ENCODE peak calls at places on chromosomes 5 and 9, in four cellular contexts. T is cardiac muscle cell, Q is pancreas, M is brain microvascular endothelial cell. V is an unnamed sample.

GRCh38 chr5:1112596-1113331 is 901 bp upstream of the SLC12A7 start:
- DNase-seq in M (no peak), T (no peak), Q (no peak), V (no peak)

GRCh38 chr5:160333726-160334125 is 21.4 kb upstream of the CCNJL start:
- DNase-seq in Q (no peak), M (no peak), T (peak), V (no peak)

GRCh38 chr5:39076757-39077475 is 2.7 kb upstream of the RICTOR start:
- DNase-seq in T (no peak), M (no peak), Q (no peak), V (no peak)

GRCh38 chr9:137984520-137985257 is 107.1 kb downstream of the CACNA1B start:
- DNase-seq in T (no peak), Q (no peak), M (no peak), V (no peak)

GRCh38 chr9:130265431-130266235 is at the start of gene HMCN2:
- DNase-seq in Q (peak), M (no peak), T (peak), V (no peak)

GRCh38 chr9:88303785-88304495 is 84.3 kb upstream of the SPIN1 start:
- DNase-seq in T (no peak), M (peak), Q (no peak), V (no peak)

GRCh38 chr5:170151105-170151831 is 45.6 kb downstream of the FOXI1 start:
- DNase-seq in T (peak), Q (no peak), M (peak), V (no peak)

GRCh38 chr5:137167187-137167586 is 331.9 kb downstream of the SPOCK1 start:
- DNase-seq in T (no peak), M (no peak), Q (no peak), V (no peak)

GRCh38 chr9:90961375-90961774 is 159.8 kb downstream of the SYK start:
- DNase-seq in T (peak), M (peak), Q (no peak), V (no peak)

GRCh38 chr5:137254695-137255094 is 244.4 kb downstream of the SPOCK1 start:
- DNase-seq in M (no peak), Q (no peak), T (peak), V (peak)

GRCh38 chr9:124456341-124457078 is 6.3 kb downstream of the ADGRD2 start:
- DNase-seq in Q (peak), M (no peak), T (no peak), V (no peak)

GRCh38 chr5:66144799-66145390 is 795 bp downstream of the SREK1 start:
- DNase-seq in M (no peak), T (no peak), Q (no peak), V (no peak)

GRCh38 chr9:129624168-129624759 is 1.7 kb upstream of the NTMT1 start:
- DNase-seq in Q (no peak), M (peak), T (peak), V (peak)

GRCh38 chr9:37082214-37082765 is 38.1 kb upstream of the ZCCHC7 start:
- DNase-seq in T (peak), Q (no peak), M (peak), V (no peak)

GRCh38 chr9:122808141-122808540 is 8.2 kb downstream of the OR1K1 start:
- DNase-seq in M (no peak), T (no peak), Q (no peak), V (no peak)

GRCh38 chr5:111058064-111058463 is 13.4 kb upstream of the TSLP start:
- DNase-seq in Q (no peak), M (no peak), T (no peak), V (no peak)

GRCh38 chr9:130414910-130415746 is 29.6 kb upstream of the ASS1 start:
- DNase-seq in Q (no peak), M (no peak), T (no peak), V (no peak)

GRCh38 chr5:1343931-1344901 is 683 bp downstream of the CLPTM1L start:
- DNase-seq in T (peak), M (no peak), Q (peak), V (no peak)

GRCh38 chr5:180067986-180068385 is 3.6 kb downstream of the RNF130 start:
- DNase-seq in M (no peak), T (no peak), Q (no peak), V (peak)

GRCh38 chr9:133861692-133862091 is 123.5 kb upstream of the SARDH start:
- DNase-seq in M (no peak), Q (no peak), T (no peak), V (no peak)
- H3K27ac ChIP-seq in M (no peak), Q (no peak), T (no peak), V (no peak)

DNA sequence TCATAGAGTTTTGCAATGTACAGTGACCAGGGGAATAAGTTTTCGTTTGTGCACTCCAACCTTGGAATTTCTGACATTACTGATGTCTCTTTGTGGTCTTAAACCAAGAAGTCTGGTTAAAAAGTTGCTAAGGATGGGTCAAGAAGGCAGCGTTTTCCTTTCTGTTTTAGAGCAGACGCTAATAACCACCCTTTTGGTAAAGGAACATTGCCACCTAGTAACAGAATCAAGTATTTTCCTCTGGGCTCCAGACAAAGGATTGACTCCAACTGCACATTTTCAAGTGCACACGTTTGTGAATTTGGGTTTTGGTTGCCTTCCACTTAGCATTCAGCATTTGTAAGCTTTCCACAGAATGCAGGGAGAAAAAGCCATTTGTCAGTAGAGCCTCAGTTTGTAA is 22.2 kb upstream of the CEP78 start:
- DNase-seq in Q (no peak), T (peak), M (peak), V (no peak)
- H3K27ac ChIP-seq in Q (no peak), T (no peak), M (no peak), V (peak)

DNA sequence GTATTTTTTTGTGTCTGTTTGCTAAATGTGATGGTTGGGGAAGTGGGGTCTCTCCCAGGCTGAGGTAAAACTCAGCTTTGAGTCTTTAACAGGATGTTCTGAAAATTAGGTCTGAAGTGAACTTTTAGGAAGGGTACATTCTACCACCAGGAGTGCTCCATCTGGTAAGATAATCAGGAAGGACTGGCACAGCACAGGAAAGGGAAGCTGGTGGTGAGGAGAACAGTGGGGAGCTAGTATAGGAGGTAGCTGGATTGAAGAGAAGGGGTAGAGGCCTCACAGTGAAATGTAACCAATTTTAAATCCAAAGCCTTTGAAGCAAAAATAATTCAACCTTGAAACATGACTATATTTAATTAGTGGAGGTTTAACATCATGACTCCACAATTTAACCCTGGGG is 445.1 kb downstream of the DMRT2 start:
- DNase-seq in M (no peak), Q (no peak), T (no peak), V (no peak)
- H3K27ac ChIP-seq in M (no peak), Q (no peak), T (no peak), V (no peak)

GRCh38 chr9:136656795-136657611 is 5.7 kb upstream of the EGFL7 start:
- DNase-seq in T (no peak), M (no peak), Q (no peak), V (no peak)

GRCh38 chr9:136654820-136655219 is 7.9 kb upstream of the EGFL7 start:
- DNase-seq in M (no peak), T (no peak), Q (no peak), V (no peak)

GRCh38 chr9:136653323-136654064 is 9.2 kb upstream of the EGFL7 start:
- DNase-seq in T (no peak), Q (peak), M (no peak), V (no peak)

GRCh38 chr9:136656339-136656738 is 6.4 kb upstream of the EGFL7 start:
- DNase-seq in M (no peak), Q (no peak), T (no peak), V (no peak)

GRCh38 chr9:136655244-136656225 is 7.2 kb upstream of the EGFL7 start:
- DNase-seq in T (peak), Q (no peak), M (no peak), V (no peak)
- H3K27ac ChIP-seq in T (no peak), Q (peak), M (no peak), V (peak)

DNA sequence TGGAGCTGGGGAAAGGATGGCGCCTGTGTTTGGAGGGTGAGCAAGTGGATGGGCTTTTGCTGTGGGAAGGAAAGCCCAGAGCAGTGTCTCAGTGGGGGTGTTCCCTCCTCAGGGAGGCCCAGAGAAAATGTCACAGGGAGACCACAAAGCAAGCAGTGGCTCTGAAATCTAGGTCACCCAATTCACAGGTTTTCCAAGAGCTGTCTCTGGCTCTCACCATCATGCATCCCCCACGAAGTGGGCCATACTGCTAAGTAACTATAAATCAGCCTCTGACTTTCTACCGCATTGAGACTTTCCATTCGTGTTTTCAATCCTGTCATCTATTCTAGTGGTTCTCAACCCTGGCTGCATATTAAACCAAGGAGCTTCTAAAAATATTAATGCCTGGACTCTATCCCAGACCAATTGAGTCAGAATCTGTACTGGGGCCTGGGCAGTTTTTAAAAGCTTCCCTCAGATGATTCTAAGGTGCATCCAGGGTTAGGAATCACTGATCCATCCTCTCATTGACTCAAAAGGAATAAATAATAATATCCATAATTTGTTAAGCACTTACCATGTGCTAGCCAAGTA is 2.0 kb upstream of the C1QTNF3 start:
- DNase-seq in Q (no peak), M (no peak), T (no peak), V (no peak)
- H3K27ac ChIP-seq in Q (no peak), M (no peak), T (no peak), V (no peak)

DNA sequence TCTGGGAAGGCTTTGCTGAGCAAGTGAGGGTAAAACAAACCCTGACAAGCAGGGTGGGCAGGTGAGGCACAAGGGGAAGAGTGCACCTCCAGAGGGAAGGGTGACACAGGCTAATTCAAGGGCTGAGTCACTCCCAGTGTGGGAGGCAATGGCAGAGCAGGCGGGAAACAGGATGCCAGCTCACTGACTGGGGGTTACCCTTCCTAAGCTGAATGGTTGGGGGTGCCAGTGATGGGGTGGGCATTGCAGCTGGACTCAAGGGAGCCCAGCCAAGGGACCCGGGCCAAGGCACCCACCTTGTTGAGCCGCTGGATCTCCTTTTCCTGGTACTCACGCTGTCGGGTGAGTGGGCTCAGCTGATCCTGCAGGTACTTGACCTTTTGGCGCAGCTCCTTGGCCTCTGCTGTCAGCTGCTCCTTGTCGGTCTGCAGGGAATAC is 18.4 kb downstream of the GPX3 start:
- DNase-seq in T (no peak), M (no peak), Q (no peak), V (peak)
- H3K27ac ChIP-seq in T (peak), M (no peak), Q (no peak), V (peak)